ENCODE peak calls at places on chromosome 1, in five cellular contexts. One of them, this sample, is unnamed.

GRCh38 chr1:26153966-26154572 is 4.8 kb upstream of the FAM110D start:
- DNase-seq in activated gamma-delta T cell: no peak
- DNase-seq in AML-193: no peak
- DNase-seq in activated CD8-positive, alpha-beta memory T cell treated with anti-CD3 and anti-CD28 coated beads for 24 hours: no peak
- DNase-seq in RWPE1: no peak
- DNase-seq in this sample: no peak

GRCh38 chr1:199591468-199591867 is 436.0 kb upstream of the NR5A2 start:
- DNase-seq in activated CD8-positive, alpha-beta memory T cell treated with anti-CD3 and anti-CD28 coated beads for 24 hours: no peak
- DNase-seq in activated gamma-delta T cell: no peak
- DNase-seq in AML-193: no peak
- DNase-seq in RWPE1: no peak
- DNase-seq in this sample: no peak

GRCh38 chr1:3590145-3590768 is 21.1 kb downstream of the MEGF6 start:
- DNase-seq in activated gamma-delta T cell: no peak
- DNase-seq in RWPE1: no peak
- DNase-seq in activated CD8-positive, alpha-beta memory T cell treated with anti-CD3 and anti-CD28 coated beads for 24 hours: no peak
- DNase-seq in AML-193: no peak
- DNase-seq in this sample: no peak

GRCh38 chr1:235883261-235883927 is 16.7 kb upstream of the LYST start:
- DNase-seq in activated CD8-positive, alpha-beta memory T cell treated with anti-CD3 and anti-CD28 coated beads for 24 hours: no peak
- DNase-seq in RWPE1: peak
- DNase-seq in activated gamma-delta T cell: no peak
- DNase-seq in AML-193: no peak
- DNase-seq in this sample: no peak

GRCh38 chr1:207288315-207288714 is 33.2 kb upstream of the CD55 start:
- DNase-seq in AML-193: no peak
- DNase-seq in RWPE1: no peak
- DNase-seq in activated CD8-positive, alpha-beta memory T cell treated with anti-CD3 and anti-CD28 coated beads for 24 hours: no peak
- DNase-seq in activated gamma-delta T cell: no peak
- DNase-seq in this sample: no peak

GRCh38 chr1:39788758-39789570 is at the start of gene BMP8B:
- DNase-seq in RWPE1: peak
- DNase-seq in AML-193: peak
- DNase-seq in activated gamma-delta T cell: peak
- DNase-seq in activated CD8-positive, alpha-beta memory T cell treated with anti-CD3 and anti-CD28 coated beads for 24 hours: peak
- DNase-seq in this sample: peak

GRCh38 chr1:30232288-30232899 is 491.0 kb downstream of the MATN1 start:
- DNase-seq in activated CD8-positive, alpha-beta memory T cell treated with anti-CD3 and anti-CD28 coated beads for 24 hours: no peak
- DNase-seq in RWPE1: peak
- DNase-seq in activated gamma-delta T cell: no peak
- DNase-seq in AML-193: no peak
- DNase-seq in this sample: no peak

GRCh38 chr1:213821175-213821942 is 166.4 kb upstream of the PROX1 start:
- DNase-seq in activated gamma-delta T cell: no peak
- DNase-seq in AML-193: no peak
- DNase-seq in activated CD8-positive, alpha-beta memory T cell treated with anti-CD3 and anti-CD28 coated beads for 24 hours: no peak
- DNase-seq in RWPE1: no peak
- DNase-seq in this sample: no peak

GRCh38 chr1:1173793-1174415 is at the start of gene TTLL10:
- DNase-seq in AML-193: no peak
- DNase-seq in RWPE1: no peak
- DNase-seq in activated gamma-delta T cell: no peak
- DNase-seq in activated CD8-positive, alpha-beta memory T cell treated with anti-CD3 and anti-CD28 coated beads for 24 hours: no peak
- DNase-seq in this sample: no peak

GRCh38 chr1:156721131-156721924 is 6.9 kb upstream of the METTL25B start:
- DNase-seq in activated CD8-positive, alpha-beta memory T cell treated with anti-CD3 and anti-CD28 coated beads for 24 hours: no peak
- DNase-seq in activated gamma-delta T cell: no peak
- DNase-seq in RWPE1: no peak
- DNase-seq in AML-193: no peak
- DNase-seq in this sample: no peak

GRCh38 chr1:25079048-25079447 is 149.0 kb upstream of the RUNX3 start:
- DNase-seq in activated gamma-delta T cell: no peak
- DNase-seq in AML-193: no peak
- DNase-seq in activated CD8-positive, alpha-beta memory T cell treated with anti-CD3 and anti-CD28 coated beads for 24 hours: no peak
- DNase-seq in RWPE1: no peak
- DNase-seq in this sample: no peak

GRCh38 chr1:100164226-100164625 is 13.8 kb downstream of the LRRC39 start:
- DNase-seq in AML-193: no peak
- DNase-seq in activated CD8-positive, alpha-beta memory T cell treated with anti-CD3 and anti-CD28 coated beads for 24 hours: no peak
- DNase-seq in activated gamma-delta T cell: no peak
- DNase-seq in RWPE1: no peak
- DNase-seq in this sample: no peak

GRCh38 chr1:156579472-156579871 is at the start of gene TTC24:
- DNase-seq in AML-193: no peak
- DNase-seq in activated gamma-delta T cell: no peak
- DNase-seq in RWPE1: no peak
- DNase-seq in activated CD8-positive, alpha-beta memory T cell treated with anti-CD3 and anti-CD28 coated beads for 24 hours: no peak
- DNase-seq in this sample: no peak

GRCh38 chr1:220655509-220655908 is 34.7 kb upstream of the C1orf115 start:
- DNase-seq in AML-193: no peak
- DNase-seq in RWPE1: no peak
- DNase-seq in activated CD8-positive, alpha-beta memory T cell treated with anti-CD3 and anti-CD28 coated beads for 24 hours: no peak
- DNase-seq in activated gamma-delta T cell: no peak
- DNase-seq in this sample: no peak

GRCh38 chr1:93504247-93505033 is 56.5 kb downstream of the FNBP1L start:
- DNase-seq in activated gamma-delta T cell: no peak
- DNase-seq in AML-193: no peak
- DNase-seq in RWPE1: no peak
- DNase-seq in activated CD8-positive, alpha-beta memory T cell treated with anti-CD3 and anti-CD28 coated beads for 24 hours: no peak
- DNase-seq in this sample: no peak

GRCh38 chr1:225825606-225826005 is 15.7 kb downstream of the EPHX1 start:
- DNase-seq in activated gamma-delta T cell: no peak
- DNase-seq in AML-193: no peak
- DNase-seq in activated CD8-positive, alpha-beta memory T cell treated with anti-CD3 and anti-CD28 coated beads for 24 hours: no peak
- DNase-seq in RWPE1: no peak
- DNase-seq in this sample: no peak

GRCh38 chr1:81113688-81114087 is 687.0 kb upstream of the ADGRL2 start:
- DNase-seq in AML-193: no peak
- DNase-seq in activated CD8-positive, alpha-beta memory T cell treated with anti-CD3 and anti-CD28 coated beads for 24 hours: no peak
- DNase-seq in RWPE1: peak
- DNase-seq in activated gamma-delta T cell: no peak
- DNase-seq in this sample: no peak

GRCh38 chr1:50427818-50428779 is 4.9 kb upstream of the DMRTA2 start:
- DNase-seq in activated gamma-delta T cell: no peak
- DNase-seq in AML-193: no peak
- DNase-seq in RWPE1: no peak
- DNase-seq in activated CD8-positive, alpha-beta memory T cell treated with anti-CD3 and anti-CD28 coated beads for 24 hours: peak
- DNase-seq in this sample: no peak

GRCh38 chr1:167683641-167684502 is 37.9 kb upstream of the MPZL1 start:
- DNase-seq in activated gamma-delta T cell: no peak
- DNase-seq in RWPE1: no peak
- DNase-seq in AML-193: no peak
- DNase-seq in activated CD8-positive, alpha-beta memory T cell treated with anti-CD3 and anti-CD28 coated beads for 24 hours: no peak
- DNase-seq in this sample: no peak

GRCh38 chr1:200258447-200259375 is 151.1 kb downstream of the ZNF281 start:
- DNase-seq in RWPE1: peak
- DNase-seq in activated CD8-positive, alpha-beta memory T cell treated with anti-CD3 and anti-CD28 coated beads for 24 hours: no peak
- DNase-seq in AML-193: peak
- DNase-seq in activated gamma-delta T cell: no peak
- DNase-seq in this sample: no peak

GRCh38 chr1:26015358-26015757 is 6.2 kb upstream of the EXTL1 start:
- DNase-seq in activated CD8-positive, alpha-beta memory T cell treated with anti-CD3 and anti-CD28 coated beads for 24 hours: no peak
- DNase-seq in activated gamma-delta T cell: no peak
- DNase-seq in RWPE1: no peak
- DNase-seq in AML-193: peak
- DNase-seq in this sample: no peak

GRCh38 chr1:119449964-119450363 is 35.0 kb downstream of the HSD3B2 start:
- DNase-seq in activated gamma-delta T cell: no peak
- DNase-seq in AML-193: no peak
- DNase-seq in RWPE1: no peak
- DNase-seq in activated CD8-positive, alpha-beta memory T cell treated with anti-CD3 and anti-CD28 coated beads for 24 hours: no peak
- DNase-seq in this sample: no peak

GRCh38 chr1:176863613-176864012 is 300.9 kb downstream of the ASTN1 start:
- DNase-seq in activated CD8-positive, alpha-beta memory T cell treated with anti-CD3 and anti-CD28 coated beads for 24 hours: no peak
- DNase-seq in RWPE1: no peak
- DNase-seq in AML-193: no peak
- DNase-seq in activated gamma-delta T cell: no peak
- DNase-seq in this sample: no peak

GRCh38 chr1:163980391-163980790 is 578.6 kb upstream of the PBX1 start:
- DNase-seq in RWPE1: no peak
- DNase-seq in activated CD8-positive, alpha-beta memory T cell treated with anti-CD3 and anti-CD28 coated beads for 24 hours: no peak
- DNase-seq in AML-193: no peak
- DNase-seq in activated gamma-delta T cell: no peak
- DNase-seq in this sample: no peak

GRCh38 chr1:44801491-44802305 is 1.5 kb downstream of the PLK3 start:
- DNase-seq in activated CD8-positive, alpha-beta memory T cell treated with anti-CD3 and anti-CD28 coated beads for 24 hours: peak
- DNase-seq in activated gamma-delta T cell: no peak
- DNase-seq in AML-193: no peak
- DNase-seq in RWPE1: no peak
- DNase-seq in this sample: no peak

GRCh38 chr1:219120625-219121544 is 52.8 kb upstream of the LYPLAL1 start:
- DNase-seq in activated gamma-delta T cell: no peak
- DNase-seq in activated CD8-positive, alpha-beta memory T cell treated with anti-CD3 and anti-CD28 coated beads for 24 hours: no peak
- DNase-seq in RWPE1: no peak
- DNase-seq in AML-193: peak
- DNase-seq in this sample: no peak

GRCh38 chr1:56295949-56296929 is 283.1 kb downstream of the PLPP3 start:
- DNase-seq in activated CD8-positive, alpha-beta memory T cell treated with anti-CD3 and anti-CD28 coated beads for 24 hours: no peak
- DNase-seq in activated gamma-delta T cell: no peak
- DNase-seq in RWPE1: no peak
- DNase-seq in AML-193: no peak
- DNase-seq in this sample: no peak

GRCh38 chr1:95924684-95925083 is 690.7 kb downstream of the RWDD3 start:
- DNase-seq in activated gamma-delta T cell: no peak
- DNase-seq in activated CD8-positive, alpha-beta memory T cell treated with anti-CD3 and anti-CD28 coated beads for 24 hours: no peak
- DNase-seq in RWPE1: no peak
- DNase-seq in AML-193: no peak
- DNase-seq in this sample: no peak

GRCh38 chr1:17617787-17618557 is 78.5 kb downstream of the ARHGEF10L start:
- DNase-seq in AML-193: no peak
- DNase-seq in RWPE1: no peak
- DNase-seq in activated CD8-positive, alpha-beta memory T cell treated with anti-CD3 and anti-CD28 coated beads for 24 hours: no peak
- DNase-seq in activated gamma-delta T cell: no peak
- DNase-seq in this sample: no peak

GRCh38 chr1:78143152-78143551 is 97.4 kb downstream of the GIPC2 start:
- DNase-seq in AML-193: peak
- DNase-seq in RWPE1: no peak
- DNase-seq in activated CD8-positive, alpha-beta memory T cell treated with anti-CD3 and anti-CD28 coated beads for 24 hours: no peak
- DNase-seq in activated gamma-delta T cell: no peak
- DNase-seq in this sample: no peak

GRCh38 chr1:206686486-206687249 is 2.0 kb downstream of the MAPKAPK2 start:
- DNase-seq in activated gamma-delta T cell: no peak
- DNase-seq in activated CD8-positive, alpha-beta memory T cell treated with anti-CD3 and anti-CD28 coated beads for 24 hours: no peak
- DNase-seq in AML-193: peak
- DNase-seq in RWPE1: peak
- DNase-seq in this sample: peak

GRCh38 chr1:205432116-205432515 is 10.3 kb upstream of the LEMD1 start:
- DNase-seq in AML-193: no peak
- DNase-seq in activated CD8-positive, alpha-beta memory T cell treated with anti-CD3 and anti-CD28 coated beads for 24 hours: no peak
- DNase-seq in activated gamma-delta T cell: no peak
- DNase-seq in RWPE1: no peak
- DNase-seq in this sample: no peak

This sample was measured in central memory CD8-positive, alpha-beta T cell.